ENCODE peak calls at places on chromosomes 1 and 21, in five cellular contexts. R is heart left ventricle; D is brain microvascular endothelial cell; N is naive thymus-derived CD4-positive, alpha-beta T cell; A is fibroblast of lung. J is an unnamed sample.

GRCh38 chr1:115332813-115333608 is 5.0 kb downstream of the NGF start:
- DNase-seq in R (no peak), D (no peak), N (no peak), A (peak), J (no peak)

GRCh38 chr1:70360321-70360720 is 5.8 kb upstream of the ANKRD13C start:
- DNase-seq in R (no peak), D (no peak), N (no peak), A (no peak), J (no peak)

GRCh38 chr1:94332952-94333351 is 85.2 kb upstream of the ABCD3 start:
- DNase-seq in R (no peak), D (peak), N (no peak), A (peak), J (no peak)

GRCh38 chr1:174324939-174325338 is 122.8 kb upstream of the GPR52 start:
- DNase-seq in R (no peak), D (no peak), N (no peak), A (no peak), J (no peak)

GRCh38 chr1:33152685-33153432 is 29.0 kb downstream of the TRIM62 start:
- DNase-seq in R (peak), D (peak), N (no peak), A (peak), J (peak)

GRCh38 chr1:78009836-78010235 is 5.1 kb downstream of the DNAJB4 start:
- DNase-seq in R (no peak), D (no peak), N (no peak), A (no peak), J (no peak)

GRCh38 chr1:100539836-100540536 is 2.0 kb downstream of the GPR88 start:
- DNase-seq in R (no peak), D (no peak), N (peak), A (peak), J (peak)

GRCh38 chr1:206050655-206051235 is 2.2 kb upstream of the RHEX start:
- DNase-seq in R (no peak), D (no peak), N (peak), A (no peak), J (no peak)

GRCh38 chr1:18200136-18200717 is 92.6 kb downstream of the IGSF21 start:
- DNase-seq in R (no peak), D (no peak), N (no peak), A (no peak), J (no peak)

GRCh38 chr1:194809665-194810064 is 1623.3 kb upstream of the B3GALT2 start:
- DNase-seq in R (no peak), D (no peak), N (no peak), A (no peak), J (no peak)

GRCh38 chr1:32073387-32074229 is 869 bp downstream of the TMEM39B start:
- DNase-seq in R (no peak), D (no peak), N (no peak), A (no peak), J (no peak)

GRCh38 chr1:36675106-36675505 is 192.4 kb upstream of the CSF3R start:
- DNase-seq in R (no peak), D (no peak), N (no peak), A (no peak), J (no peak)

GRCh38 chr1:169860750-169861149 is 32.9 kb downstream of the SCYL3 start:
- DNase-seq in R (no peak), D (no peak), N (no peak), A (no peak), J (no peak)

GRCh38 chr1:6423321-6423999 is 1.1 kb upstream of the ESPN start:
- DNase-seq in R (no peak), D (peak), N (peak), A (no peak), J (no peak)

GRCh38 chr1:245016700-245017099 is 138.1 kb upstream of the KIF26B start:
- DNase-seq in R (no peak), D (no peak), N (no peak), A (no peak), J (no peak)

GRCh38 chr1:226967665-226968064 is 27.6 kb downstream of the COQ8A start:
- DNase-seq in R (no peak), D (no peak), N (no peak), A (peak), J (no peak)

GRCh38 chr1:66354311-66354922 is 179.5 kb upstream of the SGIP1 start:
- DNase-seq in R (no peak), D (peak), N (no peak), A (peak), J (no peak)

GRCh38 chr1:185933580-185933979 is 199.4 kb downstream of the HMCN1 start:
- DNase-seq in R (no peak), D (no peak), N (no peak), A (no peak), J (no peak)

GRCh38 chr1:209202826-209203439 is 380.6 kb upstream of the CAMK1G start:
- DNase-seq in R (no peak), D (peak), N (no peak), A (peak), J (no peak)

GRCh38 chr1:61086245-61086644 is 3.9 kb downstream of the NFIA start:
- DNase-seq in R (no peak), D (no peak), N (no peak), A (no peak), J (no peak)

GRCh38 chr1:221431068-221431651 is 310.7 kb downstream of the DUSP10 start:
- DNase-seq in R (no peak), D (no peak), N (no peak), A (peak), J (no peak)

GRCh38 chr1:218209351-218209861 is 75.7 kb upstream of the RRP15 start:
- DNase-seq in R (no peak), D (peak), N (no peak), A (peak), J (no peak)

GRCh38 chr1:230205719-230206198 is 138.7 kb downstream of the GALNT2 start:
- DNase-seq in R (no peak), D (peak), N (no peak), A (no peak), J (no peak)

GRCh38 chr1:89126602-89127001 is 688 bp upstream of the GBP2 start:
- DNase-seq in R (no peak), D (no peak), N (no peak), A (no peak), J (no peak)

GRCh38 chr1:94025383-94026340 is 95.3 kb downstream of the ABCA4 start:
- DNase-seq in R (no peak), D (peak), N (no peak), A (peak), J (peak)

GRCh38 chr1:104294259-104294658 is 544.6 kb downstream of the AMY1C start:
- DNase-seq in R (no peak), D (no peak), N (no peak), A (no peak), J (no peak)

GRCh38 chr21:30718239-30718909 is at the start of gene KRTAP21-3:
- DNase-seq in R (no peak), D (no peak), N (no peak), A (no peak), J (no peak)

GRCh38 chr1:162003825-162004205 is 19.9 kb downstream of the OLFML2B start:
- DNase-seq in R (peak), D (peak), N (no peak), A (peak), J (peak)

DNA sequence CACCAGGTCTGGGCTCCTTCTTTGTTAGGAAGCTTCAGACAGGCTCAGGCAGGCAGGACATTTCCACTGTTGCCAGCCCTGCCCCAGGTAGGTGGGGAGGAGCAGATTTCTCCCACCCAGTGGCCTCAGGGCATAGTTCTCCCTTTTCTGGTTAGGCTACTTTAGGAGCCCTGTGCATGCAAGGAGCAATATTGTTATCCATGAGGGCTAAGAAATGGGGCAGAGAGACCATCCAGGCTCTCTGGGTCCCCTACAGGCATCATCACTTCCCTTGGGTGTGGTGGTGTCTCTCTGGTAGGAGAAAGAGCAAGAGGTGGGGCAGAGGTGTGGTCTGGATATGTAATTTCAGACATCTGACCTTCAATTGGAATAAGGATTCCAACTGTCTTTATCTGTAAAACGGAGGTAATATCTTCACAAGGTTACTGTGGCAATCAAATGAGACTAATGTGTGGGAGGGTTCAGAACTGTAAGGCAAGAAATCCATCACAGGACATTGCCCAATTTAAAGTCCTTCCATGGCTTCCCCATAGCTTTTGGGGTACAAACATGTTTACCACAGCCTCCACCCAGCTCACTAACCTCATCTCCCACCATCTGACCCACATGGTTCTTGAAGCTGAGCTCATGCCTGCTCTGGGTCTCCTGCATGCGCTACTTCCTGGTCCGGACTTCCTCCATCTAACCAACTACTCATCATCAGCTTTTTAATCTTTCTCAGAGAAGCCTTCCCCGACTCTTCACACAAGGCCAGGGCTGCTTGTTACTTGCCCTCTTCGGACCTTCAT is 26.1 kb downstream of the PCAT6 start:
- DNase-seq in R (no peak), D (no peak), N (no peak), A (no peak), J (no peak)
- H3K4me3 ChIP-seq in R (no peak), D (no peak), N (no peak), A (no peak), J (no peak)

GRCh38 chr1:152108899-152109222 is 6.4 kb downstream of the TCHH start:
- DNase-seq in R (no peak), D (no peak), N (no peak), A (no peak), J (no peak)
- H3K4me3 ChIP-seq in R (peak), D (no peak), N (no peak), A (peak), J (peak)

GRCh38 chr1:49013046-49013445 is 236.4 kb upstream of the BEND5 start:
- DNase-seq in R (no peak), D (no peak), N (no peak), A (no peak), J (no peak)
- H3K4me3 ChIP-seq in R (no peak), D (no peak), N (no peak), A (no peak), J (no peak)

GRCh38 chr1:207962716-207963428 is 51.9 kb upstream of the CD34 start:
- DNase-seq in R (peak), D (no peak), N (no peak), A (peak), J (peak)

GRCh38 chr1:207958376-207959139 is 47.6 kb upstream of the CD34 start:
- DNase-seq in R (no peak), D (no peak), N (no peak), A (no peak), J (no peak)

GRCh38 chr1:207956976-207957375 is 46.1 kb upstream of the CD34 start:
- DNase-seq in R (no peak), D (no peak), N (no peak), A (no peak), J (no peak)

GRCh38 chr1:207959995-207960745 is 49.2 kb upstream of the CD34 start:
- DNase-seq in R (no peak), D (no peak), N (no peak), A (no peak), J (no peak)

DNA sequence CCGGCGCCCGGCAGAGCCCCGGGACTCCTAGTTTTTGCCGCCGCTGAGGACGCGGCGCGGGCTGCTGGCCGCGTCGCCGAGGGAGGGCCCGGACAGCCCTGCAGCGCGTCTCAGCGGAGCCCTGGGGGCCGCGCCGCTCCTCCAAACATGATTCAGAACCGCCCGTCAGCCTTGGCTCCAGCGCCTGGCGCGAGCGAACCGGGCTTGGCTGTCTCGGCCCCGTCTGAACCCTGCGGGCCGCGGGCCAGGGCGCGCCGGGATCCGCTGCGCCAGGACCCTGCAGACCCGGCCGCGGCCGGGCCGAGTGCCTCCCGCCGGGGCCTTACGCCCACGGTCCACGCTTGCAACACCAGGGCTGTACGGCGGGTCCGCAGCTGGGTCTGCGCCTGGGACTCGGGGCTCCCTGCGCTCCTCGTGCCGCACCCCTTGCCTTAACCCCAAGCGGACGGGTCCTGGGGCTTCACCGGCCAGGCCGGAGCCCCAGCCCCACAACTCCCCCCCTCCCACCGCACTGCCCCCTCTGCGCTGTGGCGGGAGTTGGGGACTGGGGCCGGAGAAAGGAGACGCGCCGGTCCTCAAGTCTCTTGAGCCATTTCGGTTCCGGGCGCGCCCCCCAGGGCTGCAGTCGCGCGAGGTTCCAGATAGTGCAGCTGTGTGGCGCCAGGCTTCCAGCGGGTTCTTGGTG is 48.4 kb upstream of the CD34 start:
- DNase-seq in R (peak), D (peak), N (peak), A (peak), J (peak)
- H3K4me3 ChIP-seq in R (peak), D (peak), N (peak), A (peak), J (no peak)

GRCh38 chr1:45913183-45913924 is 109.9 kb downstream of the MAST2 start:
- DNase-seq in R (peak), D (peak), N (no peak), A (peak), J (peak)
- H3K4me3 ChIP-seq in R (peak), D (no peak), N (no peak), A (peak), J (peak)

GRCh38 chr1:208107415-208107814 is 136.8 kb downstream of the PLXNA2 start:
- DNase-seq in R (no peak), D (no peak), N (no peak), A (no peak), J (no peak)

GRCh38 chr1:208105756-208106155 is 138.4 kb downstream of the PLXNA2 start:
- DNase-seq in R (no peak), D (no peak), N (no peak), A (no peak), J (no peak)

GRCh38 chr1:208107817-208108608 is 136.2 kb downstream of the PLXNA2 start:
- DNase-seq in R (no peak), D (peak), N (no peak), A (peak), J (no peak)

GRCh38 chr1:208103821-208104513 is 140.2 kb downstream of the PLXNA2 start:
- DNase-seq in R (no peak), D (no peak), N (no peak), A (no peak), J (no peak)

GRCh38 chr1:208106218-208106617 is 138.0 kb downstream of the PLXNA2 start:
- DNase-seq in R (no peak), D (no peak), N (no peak), A (no peak), J (no peak)
- H3K4me3 ChIP-seq in R (no peak), D (no peak), N (no peak), A (no peak), J (no peak)

DNA sequence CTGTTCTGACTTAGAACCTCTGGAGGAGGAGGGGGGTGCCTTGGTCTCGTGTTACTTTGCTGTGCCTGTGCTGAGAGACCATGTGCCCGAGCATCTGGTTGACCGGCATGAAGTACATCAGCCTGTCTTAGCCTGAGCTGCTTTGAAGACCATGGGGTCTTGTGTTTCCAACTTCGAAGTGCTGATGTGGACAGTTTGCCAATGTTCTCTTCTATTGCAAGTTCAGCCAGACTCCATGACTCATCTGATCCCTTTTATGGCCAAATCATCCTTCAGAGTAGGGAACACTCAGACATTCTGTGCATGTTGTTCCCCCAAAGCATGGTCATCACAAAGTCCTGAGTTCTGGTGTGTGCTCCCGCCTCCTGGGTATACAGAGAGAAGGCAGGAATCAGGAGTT is 6.0 kb upstream of the PLA2G2C start:
- DNase-seq in R (no peak), D (no peak), N (no peak), A (peak), J (no peak)
- H3K4me3 ChIP-seq in R (no peak), D (no peak), N (no peak), A (no peak), J (no peak)

GRCh38 chr1:91817506-91817905 is 68.4 kb downstream of the TGFBR3 start:
- DNase-seq in R (no peak), D (no peak), N (no peak), A (no peak), J (no peak)

GRCh38 chr1:91811363-91812025 is 74.5 kb downstream of the TGFBR3 start:
- DNase-seq in R (no peak), D (no peak), N (no peak), A (no peak), J (no peak)

GRCh38 chr1:91813813-91814212 is 72.1 kb downstream of the TGFBR3 start:
- DNase-seq in R (no peak), D (no peak), N (no peak), A (no peak), J (no peak)

GRCh38 chr1:91816055-91816454 is 69.9 kb downstream of the TGFBR3 start:
- DNase-seq in R (no peak), D (no peak), N (no peak), A (no peak), J (no peak)

DNA sequence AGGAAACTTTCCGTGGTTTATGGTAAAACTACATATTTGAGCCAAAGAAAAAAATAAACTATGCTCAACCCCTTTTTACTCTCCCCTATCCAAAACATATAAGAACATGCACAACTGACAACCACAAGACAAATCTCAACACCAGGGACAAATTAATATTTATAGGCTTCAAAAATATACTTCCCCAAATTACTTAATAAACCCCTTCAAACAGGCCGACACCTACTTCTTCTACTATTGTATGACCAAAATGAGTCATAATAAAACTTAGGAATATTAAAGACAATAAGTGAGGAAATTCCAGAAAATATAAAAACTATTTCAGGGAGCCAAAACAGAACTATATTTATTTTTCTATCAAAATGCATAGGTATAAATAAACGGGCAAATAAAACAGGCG is 71.5 kb downstream of the TGFBR3 start:
- DNase-seq in R (no peak), D (no peak), N (no peak), A (no peak), J (no peak)
- H3K4me3 ChIP-seq in R (no peak), D (no peak), N (no peak), A (no peak), J (no peak)

GRCh38 chr1:31036749-31037500 is 28.6 kb downstream of the PUM1 start:
- DNase-seq in R (no peak), D (peak), N (no peak), A (no peak), J (no peak)

GRCh38 chr1:31040038-31040437 is 25.5 kb downstream of the PUM1 start:
- DNase-seq in R (no peak), D (no peak), N (no peak), A (no peak), J (no peak)

GRCh38 chr1:31042656-31043055 is 22.9 kb downstream of the PUM1 start:
- DNase-seq in R (no peak), D (no peak), N (no peak), A (no peak), J (no peak)

GRCh38 chr1:31041529-31041928 is 24.0 kb downstream of the PUM1 start:
- DNase-seq in R (no peak), D (no peak), N (no peak), A (no peak), J (no peak)

DNA sequence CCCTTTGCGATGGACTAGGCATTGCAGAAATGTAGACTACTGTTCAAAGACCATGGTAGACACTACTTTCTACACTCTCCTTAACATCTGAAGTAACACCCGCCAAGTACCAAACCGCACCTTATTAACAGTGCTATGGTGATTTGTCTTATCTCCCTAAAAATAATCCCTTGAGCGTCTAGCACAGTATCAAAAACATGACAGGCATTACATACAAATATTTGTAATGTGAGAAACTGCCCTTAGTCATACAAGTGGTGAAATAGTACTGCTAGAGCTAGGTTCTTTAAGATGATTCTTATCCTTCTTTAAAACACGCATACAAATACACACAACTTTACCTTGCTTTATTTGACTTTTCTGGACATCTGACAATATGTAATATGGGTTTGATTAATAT is 27.2 kb downstream of the PUM1 start:
- DNase-seq in R (no peak), D (peak), N (no peak), A (peak), J (no peak)
- H3K4me3 ChIP-seq in R (no peak), D (no peak), N (no peak), A (no peak), J (no peak)

GRCh38 chr1:187442590-187442989 is 613.8 kb downstream of the PLA2G4A start:
- DNase-seq in R (no peak), D (no peak), N (no peak), A (no peak), J (no peak)
- H3K4me3 ChIP-seq in R (no peak), D (no peak), N (no peak), A (no peak), J (no peak)

J was measured in heart right ventricle.